ENCODE peak calls at places on chromosomes 11 and 22, in five cellular contexts. One of them, this sample, is unnamed.

GRCh38 chr11:77287136-77287535 is 14.3 kb downstream of the GDPD4 start:
- DNase-seq in right atrium auricular region: no peak
- DNase-seq in mammary epithelial cell: no peak
- DNase-seq in foreskin fibroblast: no peak
- DNase-seq in PC-9: no peak
- DNase-seq in this sample: no peak

GRCh38 chr22:27129266-27129665 is 471.9 kb downstream of the MIAT start:
- DNase-seq in right atrium auricular region: no peak
- DNase-seq in mammary epithelial cell: peak; percentile 90
- DNase-seq in foreskin fibroblast: peak; percentile 57
- DNase-seq in PC-9: peak; percentile 94
- DNase-seq in this sample: no peak

GRCh38 chr11:94604496-94604895 is 37.3 kb downstream of the PIWIL4 start:
- DNase-seq in right atrium auricular region: no peak
- DNase-seq in mammary epithelial cell: no peak
- DNase-seq in foreskin fibroblast: no peak
- DNase-seq in PC-9: peak; percentile 47
- DNase-seq in this sample: no peak

GRCh38 chr22:45336971-45337431 is 27.3 kb downstream of the FAM118A start:
- DNase-seq in right atrium auricular region: peak; percentile 88
- DNase-seq in mammary epithelial cell: no peak
- DNase-seq in foreskin fibroblast: peak; percentile 12
- DNase-seq in PC-9: no peak
- DNase-seq in this sample: no peak

GRCh38 chr11:121366970-121367369 is 74.4 kb downstream of the SC5D start:
- DNase-seq in right atrium auricular region: no peak
- DNase-seq in mammary epithelial cell: no peak
- DNase-seq in foreskin fibroblast: no peak
- DNase-seq in PC-9: no peak
- DNase-seq in this sample: no peak

GRCh38 chr11:26779466-26779865 is 57.6 kb upstream of the SLC5A12 start:
- DNase-seq in right atrium auricular region: no peak
- DNase-seq in mammary epithelial cell: no peak
- DNase-seq in foreskin fibroblast: no peak
- DNase-seq in PC-9: no peak
- DNase-seq in this sample: no peak

GRCh38 chr11:86477495-86478155 is 102.9 kb downstream of the CCDC81 start:
- DNase-seq in right atrium auricular region: no peak
- DNase-seq in mammary epithelial cell: no peak
- DNase-seq in foreskin fibroblast: peak; percentile 42
- DNase-seq in PC-9: no peak
- DNase-seq in this sample: no peak

GRCh38 chr11:2418961-2419360 is 18.4 kb downstream of the TSSC4 start:
- DNase-seq in right atrium auricular region: no peak
- DNase-seq in mammary epithelial cell: no peak
- DNase-seq in foreskin fibroblast: no peak
- DNase-seq in PC-9: no peak
- DNase-seq in this sample: no peak

GRCh38 chr11:63508009-63508408 is 2.1 kb downstream of the LGALS12 start:
- DNase-seq in right atrium auricular region: no peak
- DNase-seq in mammary epithelial cell: no peak
- DNase-seq in foreskin fibroblast: no peak
- DNase-seq in PC-9: peak; percentile 42
- DNase-seq in this sample: no peak

DNA sequence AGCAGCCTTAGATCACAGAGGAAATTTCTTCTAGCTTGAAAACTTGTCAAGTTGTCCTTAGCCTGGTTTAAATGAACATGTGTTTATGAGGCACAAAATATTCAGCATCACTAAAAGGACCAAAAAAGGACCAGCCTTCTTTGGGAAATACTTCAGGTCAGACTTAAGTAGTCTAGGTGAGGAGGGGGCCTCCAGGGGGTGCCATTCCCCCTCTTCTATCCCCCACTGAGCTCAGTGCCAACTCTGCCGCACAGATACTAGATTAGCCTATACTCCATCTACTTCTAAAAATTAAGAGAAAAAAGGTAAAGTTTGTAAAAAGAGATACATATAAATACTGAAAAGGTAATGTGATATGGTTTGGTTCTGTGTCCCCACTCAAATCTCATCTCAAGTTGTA is 20.6 kb downstream of the CLTCL1 start:
- DNase-seq in right atrium auricular region: no peak
- DNase-seq in mammary epithelial cell: no peak
- DNase-seq in foreskin fibroblast: no peak
- DNase-seq in PC-9: no peak
- DNase-seq in this sample: no peak
- TF ChIP-seq CTCF in right atrium auricular region: no peak
- TF ChIP-seq CTCF in mammary epithelial cell: no peak
- TF ChIP-seq CTCF in foreskin fibroblast: no peak
- TF ChIP-seq CTCF in PC-9: no peak
- TF ChIP-seq CTCF in this sample: no peak

DNA sequence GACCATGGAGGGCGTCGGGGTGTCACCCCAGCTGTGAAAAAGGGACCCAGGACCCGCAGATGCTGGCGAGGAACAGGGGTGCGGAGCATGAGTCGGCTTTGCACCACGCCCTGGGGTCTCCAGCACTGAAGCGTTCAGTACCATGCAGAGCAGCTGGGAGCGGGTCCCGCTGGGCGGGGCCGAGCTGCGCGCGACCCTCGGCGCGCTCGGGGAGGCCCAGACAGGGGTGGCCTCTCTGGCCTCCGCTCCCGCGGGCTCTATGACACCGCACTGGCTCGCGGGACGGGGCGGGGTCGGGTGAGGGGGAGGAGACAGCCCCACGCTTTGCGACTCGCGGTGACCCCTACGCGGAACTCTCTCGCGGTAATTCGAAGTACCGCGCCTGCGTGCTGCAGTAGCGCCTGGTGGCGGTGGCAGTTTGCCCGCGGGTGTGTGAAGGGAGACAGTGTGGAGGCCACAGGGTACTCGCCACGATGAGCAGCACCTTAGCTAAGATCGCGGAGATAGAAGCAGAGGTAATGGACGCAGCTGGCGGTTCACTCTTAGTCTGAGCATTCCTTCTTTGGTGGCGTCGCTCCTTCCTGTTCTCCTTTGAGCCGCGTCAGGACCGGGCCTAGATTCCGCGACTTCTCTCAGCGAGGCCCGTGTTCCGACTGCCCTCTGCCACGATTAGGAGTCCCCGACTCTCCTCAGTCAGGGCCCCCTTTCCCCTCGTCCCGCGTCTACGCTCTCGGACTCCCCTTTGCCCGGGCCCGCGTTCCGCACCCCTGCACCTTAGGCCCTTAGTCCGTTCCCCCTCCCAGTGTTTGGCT is at the start of gene DRG1:
- DNase-seq in right atrium auricular region: peak; percentile 96
- DNase-seq in mammary epithelial cell: peak; percentile 92
- DNase-seq in foreskin fibroblast: peak; percentile 96
- DNase-seq in PC-9: peak; percentile 89
- DNase-seq in this sample: peak; percentile 93
- TF ChIP-seq CTCF in right atrium auricular region: peak; percentile 39
- TF ChIP-seq CTCF in mammary epithelial cell: no peak
- TF ChIP-seq CTCF in foreskin fibroblast: no peak
- TF ChIP-seq CTCF in PC-9: no peak
- TF ChIP-seq CTCF in this sample: no peak

GRCh38 chr11:93005239-93005638 is 35.8 kb downstream of the MTNR1B start:
- DNase-seq in right atrium auricular region: no peak
- DNase-seq in mammary epithelial cell: peak; percentile 86
- DNase-seq in foreskin fibroblast: no peak
- DNase-seq in PC-9: no peak
- DNase-seq in this sample: no peak
- TF ChIP-seq CTCF in right atrium auricular region: no peak
- TF ChIP-seq CTCF in mammary epithelial cell: no peak
- TF ChIP-seq CTCF in foreskin fibroblast: no peak
- TF ChIP-seq CTCF in PC-9: no peak
- TF ChIP-seq CTCF in this sample: no peak

GRCh38 chr11:119479685-119480275 is 56.8 kb upstream of the THY1 start:
- DNase-seq in right atrium auricular region: peak; percentile 30
- DNase-seq in mammary epithelial cell: peak; percentile 45
- DNase-seq in foreskin fibroblast: peak; percentile 41
- DNase-seq in PC-9: peak; percentile 61
- DNase-seq in this sample: peak; percentile 46
- TF ChIP-seq CTCF in right atrium auricular region: peak; percentile 34
- TF ChIP-seq CTCF in mammary epithelial cell: peak; percentile 21
- TF ChIP-seq CTCF in foreskin fibroblast: peak; percentile 83
- TF ChIP-seq CTCF in PC-9: peak; percentile 75
- TF ChIP-seq CTCF in this sample: no peak

DNA sequence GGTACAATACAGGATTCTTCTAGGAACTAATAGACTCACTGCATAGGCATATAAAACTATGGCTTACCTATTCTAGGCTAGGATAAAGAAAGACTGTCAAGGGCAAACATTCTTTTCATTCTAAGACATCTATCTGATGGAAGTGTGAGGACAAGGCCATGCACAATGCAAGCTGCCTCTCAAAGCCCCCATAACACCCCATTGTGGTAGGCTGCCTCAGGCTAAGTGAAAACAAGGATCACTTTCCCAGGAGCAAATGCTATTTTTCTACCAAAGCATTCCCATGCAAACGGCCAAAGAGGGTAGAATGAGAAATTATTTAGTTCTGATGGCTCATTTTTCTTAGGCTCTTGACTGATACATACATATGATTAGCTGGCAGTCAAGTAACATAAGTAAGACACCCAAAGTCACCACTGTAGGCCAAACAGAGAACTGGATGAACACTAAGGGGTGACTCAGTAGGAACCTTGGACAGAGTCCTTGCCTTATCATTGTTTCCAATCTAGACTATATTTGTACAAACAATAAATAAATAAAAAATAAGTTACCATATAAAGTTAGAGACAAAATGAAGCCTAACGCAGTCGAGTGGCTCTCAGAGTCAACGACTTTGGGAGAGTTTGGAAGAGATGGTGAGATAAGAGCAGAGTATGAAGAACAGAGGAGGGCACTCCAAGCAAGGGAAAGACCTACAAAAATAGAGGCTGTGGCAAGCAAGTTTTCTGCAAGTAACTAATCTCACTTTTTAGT is 303.6 kb downstream of the SBF2 start:
- DNase-seq in right atrium auricular region: no peak
- DNase-seq in mammary epithelial cell: no peak
- DNase-seq in foreskin fibroblast: no peak
- DNase-seq in PC-9: no peak
- DNase-seq in this sample: no peak
- TF ChIP-seq CTCF in right atrium auricular region: peak; percentile 41
- TF ChIP-seq CTCF in mammary epithelial cell: no peak
- TF ChIP-seq CTCF in foreskin fibroblast: no peak
- TF ChIP-seq CTCF in PC-9: no peak
- TF ChIP-seq CTCF in this sample: no peak

DNA sequence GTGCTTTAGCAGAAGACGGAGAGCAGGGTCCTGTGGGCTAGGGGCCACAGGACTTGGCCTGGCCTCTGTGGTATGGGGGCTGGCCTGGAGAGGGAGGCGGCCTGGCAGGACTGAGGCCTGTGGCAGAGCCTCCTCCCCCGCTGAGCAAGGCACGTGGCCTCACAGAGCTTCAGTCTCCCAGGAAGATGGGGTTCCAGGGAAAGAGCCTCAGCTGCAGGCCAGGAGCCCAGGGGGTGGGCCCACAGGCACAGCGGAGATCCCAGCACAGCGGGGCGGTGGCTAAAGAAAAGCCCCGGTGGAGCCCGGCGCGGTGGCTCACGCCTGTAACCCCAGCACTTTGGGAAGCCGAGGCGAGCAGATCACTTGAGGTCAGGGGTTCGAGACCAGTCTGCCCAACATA is 2.2 kb downstream of the MAPK12 start:
- DNase-seq in right atrium auricular region: no peak
- DNase-seq in mammary epithelial cell: no peak
- DNase-seq in foreskin fibroblast: no peak
- DNase-seq in PC-9: no peak
- DNase-seq in this sample: no peak
- TF ChIP-seq CTCF in right atrium auricular region: no peak
- TF ChIP-seq CTCF in mammary epithelial cell: no peak
- TF ChIP-seq CTCF in foreskin fibroblast: no peak
- TF ChIP-seq CTCF in PC-9: no peak
- TF ChIP-seq CTCF in this sample: no peak

GRCh38 chr11:60834742-60835141 is 7.2 kb upstream of the CCDC86 start:
- DNase-seq in right atrium auricular region: no peak
- DNase-seq in mammary epithelial cell: no peak
- DNase-seq in foreskin fibroblast: no peak
- DNase-seq in PC-9: no peak
- DNase-seq in this sample: no peak

GRCh38 chr11:60836866-60837510 is 4.9 kb upstream of the CCDC86 start:
- DNase-seq in right atrium auricular region: no peak
- DNase-seq in mammary epithelial cell: no peak
- DNase-seq in foreskin fibroblast: no peak
- DNase-seq in PC-9: no peak
- DNase-seq in this sample: no peak

GRCh38 chr11:60835472-60835871 is 6.4 kb upstream of the CCDC86 start:
- DNase-seq in right atrium auricular region: no peak
- DNase-seq in mammary epithelial cell: peak; percentile 47
- DNase-seq in foreskin fibroblast: peak; percentile 32
- DNase-seq in PC-9: no peak
- DNase-seq in this sample: no peak

GRCh38 chr11:60840711-60841430 is 1.0 kb upstream of the CCDC86 start:
- DNase-seq in right atrium auricular region: no peak
- DNase-seq in mammary epithelial cell: no peak
- DNase-seq in foreskin fibroblast: peak; percentile 85
- DNase-seq in PC-9: no peak
- DNase-seq in this sample: no peak

DNA sequence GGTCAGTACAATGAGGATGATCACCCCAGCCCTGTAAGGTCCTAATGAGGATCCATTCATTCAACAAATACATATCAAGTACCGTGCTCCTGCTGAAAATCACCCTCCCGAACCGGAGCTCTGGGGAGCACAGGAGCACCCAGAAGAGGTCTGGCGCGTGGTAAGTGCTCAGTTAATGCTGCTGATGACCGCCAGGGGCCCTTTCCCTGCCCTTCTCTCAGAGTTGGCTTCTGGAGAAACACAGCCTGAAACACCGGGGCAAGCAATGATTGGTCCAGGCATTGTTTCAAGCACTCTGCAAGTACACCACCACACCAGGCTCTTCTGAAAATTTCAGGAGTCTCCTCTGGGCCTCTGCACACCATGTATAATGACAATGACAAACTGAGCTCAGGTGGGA is 3.8 kb upstream of the CCDC86 start:
- DNase-seq in right atrium auricular region: no peak
- DNase-seq in mammary epithelial cell: no peak
- DNase-seq in foreskin fibroblast: no peak
- DNase-seq in PC-9: no peak
- DNase-seq in this sample: no peak
- TF ChIP-seq CTCF in right atrium auricular region: no peak
- TF ChIP-seq CTCF in mammary epithelial cell: no peak
- TF ChIP-seq CTCF in foreskin fibroblast: peak; percentile 20
- TF ChIP-seq CTCF in PC-9: no peak
- TF ChIP-seq CTCF in this sample: no peak

GRCh38 chr11:80724366-80724765 is 1283.5 kb upstream of the TENM4 start:
- DNase-seq in right atrium auricular region: no peak
- DNase-seq in mammary epithelial cell: no peak
- DNase-seq in foreskin fibroblast: no peak
- DNase-seq in PC-9: no peak
- DNase-seq in this sample: no peak
- TF ChIP-seq CTCF in right atrium auricular region: no peak
- TF ChIP-seq CTCF in mammary epithelial cell: no peak
- TF ChIP-seq CTCF in foreskin fibroblast: no peak
- TF ChIP-seq CTCF in PC-9: no peak
- TF ChIP-seq CTCF in this sample: no peak

This sample was measured in vagina.